ENCODE peak calls at places on chromosome 16, in four cellular contexts. Z is MM.1S, U is GM23248, C is PC-3. B is an unnamed sample.

GRCh38 chr16:81655474-81656162 is 123.5 kb upstream of the PLCG2 start:
- DNase-seq in Z (no peak), U (no peak), C (no peak), B (no peak)

GRCh38 chr16:29784901-29785500 is 5.5 kb upstream of the KIF22 start:
- DNase-seq in Z (peak), U (peak), C (no peak), B (no peak)

GRCh38 chr16:68644715-68645493 is at the start of gene CDH3:
- DNase-seq in Z (no peak), U (peak), C (peak), B (peak)

GRCh38 chr16:73298562-73298961 is 250.6 kb upstream of the ZFHX3 start:
- DNase-seq in Z (peak), U (peak), C (no peak), B (no peak)

GRCh38 chr16:57846078-57846697 is 43.9 kb upstream of the KIFC3 start:
- DNase-seq in Z (peak), U (no peak), C (no peak), B (no peak)

GRCh38 chr16:57620316-57621231 is 7.9 kb upstream of the ADGRG1 start:
- DNase-seq in Z (no peak), U (no peak), C (peak), B (no peak)

GRCh38 chr16:67504190-67505021 is 21.1 kb upstream of the AGRP start:
- DNase-seq in Z (peak), U (peak), C (peak), B (no peak)

GRCh38 chr16:4580245-4580644 is 24.1 kb downstream of the C16orf96 start:
- DNase-seq in Z (no peak), U (peak), C (peak), B (no peak)

GRCh38 chr16:55045329-55046145 is 114.9 kb downstream of the IRX5 start:
- DNase-seq in Z (no peak), U (no peak), C (no peak), B (no peak)

GRCh38 chr16:23518435-23518891 is 8.2 kb upstream of the GGA2 start:
- DNase-seq in Z (peak), U (no peak), C (peak), B (no peak)

GRCh38 chr16:54772400-54772799 is 158.3 kb upstream of the IRX5 start:
- DNase-seq in Z (no peak), U (no peak), C (no peak), B (no peak)

GRCh38 chr16:46582313-46582712 is 38.9 kb downstream of the SHCBP1 start:
- DNase-seq in Z (no peak), U (no peak), C (no peak), B (no peak)

GRCh38 chr16:60241671-60242070 is 1507.6 kb upstream of the GOT2 start:
- DNase-seq in Z (no peak), U (no peak), C (no peak), B (no peak)

GRCh38 chr16:69105501-69106361 is at the start of gene HAS3:
- DNase-seq in Z (peak), U (peak), C (peak), B (peak)

DNA sequence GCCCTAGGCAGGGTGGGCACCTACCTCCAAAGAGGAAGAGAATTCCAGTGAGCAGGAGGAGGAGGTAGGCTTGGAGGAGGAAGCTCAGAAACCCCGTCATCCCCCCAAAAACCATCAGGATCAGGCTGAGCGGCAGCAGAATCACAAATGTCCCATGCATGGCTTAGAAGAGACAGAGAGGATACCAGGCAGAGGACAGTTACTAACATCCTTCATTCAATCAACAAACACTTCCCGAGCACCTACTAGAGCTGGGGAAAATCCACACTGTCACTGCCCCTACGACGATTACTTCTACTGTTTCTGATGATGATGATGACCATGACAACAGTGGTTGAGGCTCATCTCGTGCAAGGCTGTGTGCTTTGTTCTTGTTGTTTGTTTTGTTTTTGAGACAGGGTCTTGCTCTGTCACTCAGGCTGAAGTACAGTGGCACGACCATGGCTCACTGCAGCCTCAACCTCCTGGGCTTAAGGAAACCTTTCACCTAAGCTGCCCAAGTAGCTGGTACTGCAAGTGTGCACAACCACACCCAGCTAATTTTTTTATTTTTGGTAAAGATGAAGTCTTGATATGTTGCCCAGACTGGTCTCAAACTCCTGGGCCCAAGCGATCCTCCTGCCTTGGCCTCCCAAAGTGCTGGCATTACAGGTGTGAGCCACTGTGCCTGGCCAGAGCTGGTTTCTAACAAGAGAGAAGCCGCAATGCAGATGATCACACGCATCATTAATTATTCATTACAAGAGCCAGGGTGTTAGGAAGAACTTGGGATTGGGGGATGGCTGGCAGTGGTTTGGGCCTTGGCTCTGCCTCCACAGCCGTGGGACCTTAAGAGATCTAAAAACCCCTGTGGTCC is 18.0 kb downstream of the TMEM114 start:
- DNase-seq in Z (no peak), U (no peak), C (no peak), B (no peak)
- H2AFZ ChIP-seq in Z (peak), U (peak), C (peak), B (no peak)

DNA sequence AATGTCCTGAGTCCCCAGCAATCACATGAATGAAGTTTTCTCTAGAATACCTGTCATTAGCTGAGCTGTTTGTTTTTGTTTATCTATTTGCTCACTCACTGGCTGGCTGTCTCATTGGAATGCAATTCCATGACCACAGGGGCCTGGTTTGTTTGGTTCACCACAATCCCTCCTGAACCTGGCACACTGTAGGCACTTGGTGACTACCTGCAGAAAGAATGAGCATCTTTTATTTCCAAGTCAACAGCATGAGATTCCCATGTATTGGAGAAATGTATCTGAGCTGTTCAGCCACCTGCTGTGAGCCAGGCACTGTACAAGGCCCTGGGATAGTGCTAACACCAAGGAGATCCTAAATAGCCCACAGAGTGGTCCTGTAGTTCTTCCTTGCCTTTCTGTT is 345.1 kb downstream of the XYLT1 start:
- DNase-seq in Z (no peak), U (peak), C (no peak), B (no peak)
- TF ChIP-seq EZH2phosphoT487 in Z (no peak), U (no peak), C (no peak), B (no peak)

DNA sequence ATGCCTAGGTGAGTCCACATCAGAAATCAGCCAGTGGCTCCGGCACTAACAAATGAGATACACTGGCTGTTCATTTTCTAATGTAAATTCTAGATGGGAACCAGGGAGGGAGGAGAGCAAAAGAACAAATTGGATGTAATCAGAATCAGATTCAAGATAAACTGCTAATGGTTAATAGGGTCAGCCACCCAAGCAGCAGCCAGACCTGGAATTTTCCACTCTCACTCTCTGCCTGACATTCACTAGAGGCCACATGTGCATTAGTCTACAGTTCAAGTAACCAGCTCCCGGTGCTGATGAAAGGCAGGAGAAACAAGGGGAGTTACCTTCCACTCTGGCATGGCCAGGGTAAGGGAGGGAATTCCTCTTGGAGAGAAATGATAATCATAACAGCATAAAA is 597.7 kb downstream of the TOX3 start:
- DNase-seq in Z (no peak), U (no peak), C (no peak), B (peak)
- H2AFZ ChIP-seq in Z (no peak), U (no peak), C (no peak), B (no peak)

DNA sequence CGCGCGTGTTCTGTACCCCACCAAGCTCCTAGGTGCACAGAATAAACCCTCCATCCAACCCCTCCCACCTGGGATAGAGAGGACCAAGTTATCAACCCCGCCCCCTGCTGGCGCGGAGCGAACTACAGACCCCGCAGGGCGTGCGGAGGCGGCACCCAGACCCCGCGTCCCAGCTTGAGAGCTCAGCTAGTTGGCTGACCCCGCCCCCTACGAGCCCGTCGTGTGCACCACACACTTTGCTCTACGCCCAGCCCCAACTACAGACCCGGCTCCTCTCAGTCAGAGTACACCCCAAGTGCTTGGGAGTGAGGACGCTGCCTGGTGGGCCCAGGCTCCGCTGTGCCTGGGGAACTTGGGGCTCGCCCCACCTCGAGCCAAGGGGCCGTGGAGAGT is 1.5 kb downstream of the GRIN2A start:
- DNase-seq in Z (peak), U (peak), C (no peak), B (peak)
- TF ChIP-seq EZH2phosphoT487 in Z (no peak), U (no peak), C (no peak), B (no peak)

GRCh38 chr16:66423177-66423576 is 3.9 kb upstream of the BEAN1 start:
- DNase-seq in Z (no peak), U (no peak), C (no peak), B (no peak)
- H2AFZ ChIP-seq in Z (no peak), U (no peak), C (no peak), B (no peak)

GRCh38 chr16:70695351-70696070 is 9.7 kb upstream of the MTSS2 start:
- DNase-seq in Z (no peak), U (no peak), C (peak), B (peak)
- TF ChIP-seq EZH2phosphoT487 in Z (no peak), U (no peak), C (no peak), B (no peak)

DNA sequence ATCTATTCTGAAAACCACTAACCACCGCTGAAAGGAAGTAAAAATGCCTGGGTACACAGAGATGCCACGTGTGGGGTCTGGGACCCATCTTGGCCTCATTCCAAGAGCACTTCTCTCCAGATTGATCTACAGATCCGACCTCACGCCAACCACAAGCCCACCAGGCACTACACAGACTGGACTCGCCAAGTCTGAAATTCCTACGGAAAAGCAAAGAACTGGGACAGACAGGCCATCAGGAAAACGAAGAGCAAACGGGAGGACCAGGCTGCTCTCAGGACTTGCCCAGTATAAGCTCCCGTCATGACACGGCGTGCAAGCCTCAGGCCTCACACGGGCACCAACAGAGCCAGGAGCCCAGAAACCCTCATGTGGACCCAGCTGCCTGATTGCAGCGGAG is 20.1 kb upstream of the C16orf95 start:
- DNase-seq in Z (no peak), U (no peak), C (no peak), B (peak)
- H2AFZ ChIP-seq in Z (no peak), U (no peak), C (no peak), B (no peak)